ENCODE peak calls at places on chromosome 12, in six cellular contexts. Y is effector CD4-positive, alpha-beta T cell; X is fibroblast of lung; B is midbrain; L is NAMALWA; K is occipital lobe. O is an unnamed sample.

GRCh38 chr12:47616440-47616839 is 89.4 kb downstream of the RPAP3 start:
- DNase-seq in Y (no peak), X (no peak), B (no peak), L (no peak), K (no peak), O (no peak)

GRCh38 chr12:47190271-47190750 is 110.6 kb upstream of the AMIGO2 start:
- DNase-seq in Y (no peak), X (peak), B (no peak), L (no peak), K (no peak), O (peak)

GRCh38 chr12:19530631-19531020 is 91.3 kb downstream of the AEBP2 start:
- DNase-seq in Y (no peak), X (peak), B (no peak), L (no peak), K (no peak), O (no peak)

GRCh38 chr12:752673-753400 is 458 bp downstream of the WNK1 start:
- DNase-seq in Y (peak), X (peak), B (peak), L (no peak), K (no peak), O (peak)

GRCh38 chr12:32666510-32666909 is 12.6 kb upstream of the DNM1L start:
- DNase-seq in Y (no peak), X (peak), B (no peak), L (no peak), K (no peak), O (no peak)

GRCh38 chr12:65881348-65881961 is 57.2 kb downstream of the HMGA2 start:
- DNase-seq in Y (no peak), X (peak), B (no peak), L (peak), K (no peak), O (peak)

GRCh38 chr12:92943482-92944250 is 14.6 kb upstream of the EEA1 start:
- DNase-seq in Y (no peak), X (peak), B (peak), L (peak), K (no peak), O (no peak)

GRCh38 chr12:23771230-23771949 is 178.1 kb downstream of the SOX5 start:
- DNase-seq in Y (no peak), X (peak), B (peak), L (no peak), K (peak), O (no peak)

O was measured in hepatic stellate cell.